ENCODE peak calls at places on chromosomes 1 and 21, in seven cellular contexts. One of them, this sample, is unnamed.

GRCh38 chr1:44603718-44604117 is 70.6 kb downstream of the TMEM53 start:
- DNase-seq in cardiac fibroblast: no peak
- DNase-seq in progenitor cell of endocrine pancreas: no peak
- DNase-seq in fibroblast of the aortic adventitia: no peak
- DNase-seq in fibroblast of pulmonary artery: no peak
- DNase-seq in prostate gland: no peak
- DNase-seq in GM12864: no peak
- DNase-seq in this sample: no peak

GRCh38 chr1:221089273-221089672 is 210.0 kb downstream of the HLX start:
- DNase-seq in cardiac fibroblast: peak
- DNase-seq in progenitor cell of endocrine pancreas: no peak
- DNase-seq in fibroblast of the aortic adventitia: peak
- DNase-seq in fibroblast of pulmonary artery: peak
- DNase-seq in prostate gland: no peak
- DNase-seq in GM12864: no peak
- DNase-seq in this sample: no peak

GRCh38 chr1:231027971-231028370 is 12.1 kb downstream of the FAM89A start:
- DNase-seq in cardiac fibroblast: no peak
- DNase-seq in progenitor cell of endocrine pancreas: no peak
- DNase-seq in fibroblast of the aortic adventitia: no peak
- DNase-seq in fibroblast of pulmonary artery: no peak
- DNase-seq in prostate gland: no peak
- DNase-seq in GM12864: no peak
- DNase-seq in this sample: no peak

GRCh38 chr1:12521096-12521495 is 96.9 kb downstream of the DHRS3 start:
- DNase-seq in cardiac fibroblast: no peak
- DNase-seq in progenitor cell of endocrine pancreas: no peak
- DNase-seq in fibroblast of the aortic adventitia: no peak
- DNase-seq in fibroblast of pulmonary artery: no peak
- DNase-seq in prostate gland: no peak
- DNase-seq in GM12864: no peak
- DNase-seq in this sample: no peak

GRCh38 chr1:228695015-228695955 is 40.0 kb upstream of the RHOU start:
- DNase-seq in cardiac fibroblast: peak
- DNase-seq in progenitor cell of endocrine pancreas: no peak
- DNase-seq in fibroblast of the aortic adventitia: no peak
- DNase-seq in fibroblast of pulmonary artery: no peak
- DNase-seq in prostate gland: no peak
- DNase-seq in GM12864: no peak
- DNase-seq in this sample: no peak

GRCh38 chr21:41167348-41168342 is at the start of gene BACE2:
- DNase-seq in cardiac fibroblast: peak
- DNase-seq in progenitor cell of endocrine pancreas: peak
- DNase-seq in fibroblast of the aortic adventitia: peak
- DNase-seq in fibroblast of pulmonary artery: peak
- DNase-seq in prostate gland: peak
- DNase-seq in GM12864: no peak
- DNase-seq in this sample: peak

GRCh38 chr1:160400646-160401486 is 502 bp downstream of the VANGL2 start:
- DNase-seq in cardiac fibroblast: no peak
- DNase-seq in progenitor cell of endocrine pancreas: peak
- DNase-seq in fibroblast of the aortic adventitia: no peak
- DNase-seq in fibroblast of pulmonary artery: no peak
- DNase-seq in prostate gland: peak
- DNase-seq in GM12864: no peak
- DNase-seq in this sample: peak

GRCh38 chr1:185598326-185598725 is 135.9 kb upstream of the HMCN1 start:
- DNase-seq in cardiac fibroblast: no peak
- DNase-seq in progenitor cell of endocrine pancreas: no peak
- DNase-seq in fibroblast of the aortic adventitia: no peak
- DNase-seq in fibroblast of pulmonary artery: no peak
- DNase-seq in prostate gland: no peak
- DNase-seq in GM12864: no peak
- DNase-seq in this sample: no peak

GRCh38 chr1:178278135-178278534 is 184.2 kb downstream of the RASAL2 start:
- DNase-seq in cardiac fibroblast: no peak
- DNase-seq in progenitor cell of endocrine pancreas: no peak
- DNase-seq in fibroblast of the aortic adventitia: peak
- DNase-seq in fibroblast of pulmonary artery: peak
- DNase-seq in prostate gland: no peak
- DNase-seq in GM12864: no peak
- DNase-seq in this sample: no peak

GRCh38 chr1:59298178-59298583 is 1.3 kb downstream of the FGGY start:
- DNase-seq in cardiac fibroblast: no peak
- DNase-seq in progenitor cell of endocrine pancreas: no peak
- DNase-seq in fibroblast of the aortic adventitia: peak
- DNase-seq in fibroblast of pulmonary artery: no peak
- DNase-seq in prostate gland: no peak
- DNase-seq in GM12864: no peak
- DNase-seq in this sample: no peak

GRCh38 chr1:67611841-67612240 is 73.2 kb upstream of the GADD45A start:
- DNase-seq in cardiac fibroblast: no peak
- DNase-seq in progenitor cell of endocrine pancreas: no peak
- DNase-seq in fibroblast of the aortic adventitia: no peak
- DNase-seq in fibroblast of pulmonary artery: no peak
- DNase-seq in prostate gland: no peak
- DNase-seq in GM12864: no peak
- DNase-seq in this sample: no peak

GRCh38 chr1:46300673-46301405 is 2.6 kb downstream of the LRRC41 start:
- DNase-seq in cardiac fibroblast: peak
- DNase-seq in progenitor cell of endocrine pancreas: no peak
- DNase-seq in fibroblast of the aortic adventitia: peak
- DNase-seq in fibroblast of pulmonary artery: peak
- DNase-seq in prostate gland: peak
- DNase-seq in GM12864: no peak
- DNase-seq in this sample: no peak

GRCh38 chr1:239164451-239165180 is 221.8 kb upstream of the CHRM3 start:
- DNase-seq in cardiac fibroblast: no peak
- DNase-seq in progenitor cell of endocrine pancreas: no peak
- DNase-seq in fibroblast of the aortic adventitia: no peak
- DNase-seq in fibroblast of pulmonary artery: no peak
- DNase-seq in prostate gland: no peak
- DNase-seq in GM12864: no peak
- DNase-seq in this sample: no peak

GRCh38 chr1:181127898-181128453 is 39.5 kb downstream of the IER5 start:
- DNase-seq in cardiac fibroblast: no peak
- DNase-seq in progenitor cell of endocrine pancreas: no peak
- DNase-seq in fibroblast of the aortic adventitia: no peak
- DNase-seq in fibroblast of pulmonary artery: no peak
- DNase-seq in prostate gland: no peak
- DNase-seq in GM12864: no peak
- DNase-seq in this sample: no peak

GRCh38 chr1:244329591-244330317 is 122.0 kb downstream of the ADSS2 start:
- DNase-seq in cardiac fibroblast: peak
- DNase-seq in progenitor cell of endocrine pancreas: no peak
- DNase-seq in fibroblast of the aortic adventitia: no peak
- DNase-seq in fibroblast of pulmonary artery: no peak
- DNase-seq in prostate gland: no peak
- DNase-seq in GM12864: no peak
- DNase-seq in this sample: no peak

GRCh38 chr1:182786223-182787001 is 3.2 kb upstream of the NPL start:
- DNase-seq in cardiac fibroblast: peak
- DNase-seq in progenitor cell of endocrine pancreas: peak
- DNase-seq in fibroblast of the aortic adventitia: peak
- DNase-seq in fibroblast of pulmonary artery: peak
- DNase-seq in prostate gland: no peak
- DNase-seq in GM12864: no peak
- DNase-seq in this sample: no peak

GRCh38 chr1:175042650-175043049 is 19.4 kb upstream of the MRPS14 start:
- DNase-seq in cardiac fibroblast: no peak
- DNase-seq in progenitor cell of endocrine pancreas: no peak
- DNase-seq in fibroblast of the aortic adventitia: no peak
- DNase-seq in fibroblast of pulmonary artery: no peak
- DNase-seq in prostate gland: no peak
- DNase-seq in GM12864: no peak
- DNase-seq in this sample: no peak
- TF ChIP-seq CTCF in cardiac fibroblast: no peak
- TF ChIP-seq CTCF in progenitor cell of endocrine pancreas: no peak
- TF ChIP-seq CTCF in fibroblast of the aortic adventitia: no peak
- TF ChIP-seq CTCF in fibroblast of pulmonary artery: no peak
- TF ChIP-seq CTCF in prostate gland: no peak
- TF ChIP-seq CTCF in GM12864: no peak
- TF ChIP-seq CTCF in this sample: no peak

DNA sequence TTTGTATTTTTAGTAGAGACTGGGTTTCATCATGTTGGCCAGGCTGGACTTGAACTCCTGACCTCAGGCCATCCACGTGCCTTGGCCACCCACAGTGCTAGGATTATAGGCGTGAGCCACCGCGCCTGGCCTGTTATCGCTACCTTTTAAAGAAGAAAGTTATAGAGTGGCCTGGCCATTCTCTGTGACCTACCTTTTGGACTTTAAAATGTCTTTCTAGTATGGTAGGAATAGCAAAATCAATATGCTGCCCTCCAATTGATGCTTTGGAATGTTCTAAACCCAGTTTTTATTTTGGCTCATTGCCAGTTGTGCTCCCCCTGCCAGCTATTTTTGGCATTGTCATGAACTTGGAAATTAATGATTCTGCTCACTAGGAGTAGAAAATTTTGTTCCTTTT is 19.9 kb downstream of the HIPK1 start:
- DNase-seq in cardiac fibroblast: no peak
- DNase-seq in progenitor cell of endocrine pancreas: no peak
- DNase-seq in fibroblast of the aortic adventitia: peak
- DNase-seq in fibroblast of pulmonary artery: no peak
- DNase-seq in prostate gland: no peak
- DNase-seq in GM12864: no peak
- DNase-seq in this sample: no peak
- TF ChIP-seq CTCF in cardiac fibroblast: peak
- TF ChIP-seq CTCF in progenitor cell of endocrine pancreas: peak
- TF ChIP-seq CTCF in fibroblast of the aortic adventitia: peak
- TF ChIP-seq CTCF in fibroblast of pulmonary artery: peak
- TF ChIP-seq CTCF in prostate gland: no peak
- TF ChIP-seq CTCF in GM12864: no peak
- TF ChIP-seq CTCF in this sample: no peak

GRCh38 chr1:48023488-48023887 is 26.3 kb upstream of the TRABD2B start:
- DNase-seq in cardiac fibroblast: no peak
- DNase-seq in progenitor cell of endocrine pancreas: no peak
- DNase-seq in fibroblast of the aortic adventitia: no peak
- DNase-seq in fibroblast of pulmonary artery: no peak
- DNase-seq in prostate gland: no peak
- DNase-seq in GM12864: no peak
- DNase-seq in this sample: no peak
- TF ChIP-seq CTCF in cardiac fibroblast: no peak
- TF ChIP-seq CTCF in progenitor cell of endocrine pancreas: no peak
- TF ChIP-seq CTCF in fibroblast of the aortic adventitia: no peak
- TF ChIP-seq CTCF in fibroblast of pulmonary artery: no peak
- TF ChIP-seq CTCF in prostate gland: no peak
- TF ChIP-seq CTCF in GM12864: no peak
- TF ChIP-seq CTCF in this sample: no peak

GRCh38 chr1:203217668-203218067 is 11.8 kb downstream of the CHIT1 start:
- DNase-seq in cardiac fibroblast: no peak
- DNase-seq in progenitor cell of endocrine pancreas: no peak
- DNase-seq in fibroblast of the aortic adventitia: no peak
- DNase-seq in fibroblast of pulmonary artery: no peak
- DNase-seq in prostate gland: no peak
- DNase-seq in GM12864: no peak
- DNase-seq in this sample: no peak

GRCh38 chr1:203216274-203217138 is 13.0 kb downstream of the CHIT1 start:
- DNase-seq in cardiac fibroblast: peak
- DNase-seq in progenitor cell of endocrine pancreas: peak
- DNase-seq in fibroblast of the aortic adventitia: peak
- DNase-seq in fibroblast of pulmonary artery: peak
- DNase-seq in prostate gland: peak
- DNase-seq in GM12864: peak
- DNase-seq in this sample: no peak

GRCh38 chr1:203217139-203217621 is 12.3 kb downstream of the CHIT1 start:
- DNase-seq in cardiac fibroblast: no peak
- DNase-seq in progenitor cell of endocrine pancreas: no peak
- DNase-seq in fibroblast of the aortic adventitia: no peak
- DNase-seq in fibroblast of pulmonary artery: no peak
- DNase-seq in prostate gland: no peak
- DNase-seq in GM12864: no peak
- DNase-seq in this sample: no peak

GRCh38 chr1:203219934-203220333 is 9.5 kb downstream of the CHIT1 start:
- DNase-seq in cardiac fibroblast: no peak
- DNase-seq in progenitor cell of endocrine pancreas: no peak
- DNase-seq in fibroblast of the aortic adventitia: peak
- DNase-seq in fibroblast of pulmonary artery: no peak
- DNase-seq in prostate gland: no peak
- DNase-seq in GM12864: no peak
- DNase-seq in this sample: no peak

GRCh38 chr1:203219171-203219570 is 10.3 kb downstream of the CHIT1 start:
- DNase-seq in cardiac fibroblast: no peak
- DNase-seq in progenitor cell of endocrine pancreas: no peak
- DNase-seq in fibroblast of the aortic adventitia: no peak
- DNase-seq in fibroblast of pulmonary artery: no peak
- DNase-seq in prostate gland: no peak
- DNase-seq in GM12864: no peak
- DNase-seq in this sample: no peak
- TF ChIP-seq CTCF in cardiac fibroblast: no peak
- TF ChIP-seq CTCF in progenitor cell of endocrine pancreas: no peak
- TF ChIP-seq CTCF in fibroblast of the aortic adventitia: no peak
- TF ChIP-seq CTCF in fibroblast of pulmonary artery: no peak
- TF ChIP-seq CTCF in prostate gland: no peak
- TF ChIP-seq CTCF in GM12864: no peak
- TF ChIP-seq CTCF in this sample: no peak

This sample was measured in activated B cell treated with CpG ODN at 0.5 μM for 24 hours.